ENCODE peak calls at places on chromosome 16, in six cellular contexts. Y is DND-41, X is frontal cortex, W is DMS53, F is anterior cingulate cortex, Z is A549. H is an unnamed sample.

GRCh38 chr16:19167710-19168172 is 299 bp upstream of the SYT17 start:
- DNase-seq in Z (peak), F (peak), W (peak), Y (no peak), X (peak), H (peak)

GRCh38 chr16:85285681-85286065 is 173.4 kb upstream of the CIBAR2 start:
- DNase-seq in F (no peak), Z (no peak), Y (no peak), W (no peak), X (no peak), H (no peak)

GRCh38 chr16:2963611-2964415 is at the start of gene KREMEN2:
- DNase-seq in W (peak), X (no peak), F (no peak), Y (no peak), Z (peak), H (peak)

GRCh38 chr16:27449434-27450188 is 47.6 kb downstream of the IL21R start:
- DNase-seq in X (no peak), W (peak), Z (no peak), F (no peak), Y (no peak), H (no peak)

GRCh38 chr16:75238132-75238852 is 13.1 kb downstream of the BCAR1 start:
- DNase-seq in F (peak), Y (peak), X (peak), Z (no peak), W (peak), H (no peak)

GRCh38 chr16:84466692-84467091 is 37.8 kb downstream of the MEAK7 start:
- DNase-seq in Z (no peak), Y (no peak), W (no peak), X (no peak), F (no peak), H (no peak)

GRCh38 chr16:68065716-68066305 is 19.4 kb upstream of the NFATC3 start:
- DNase-seq in W (no peak), F (no peak), X (no peak), Z (no peak), Y (no peak), H (peak)

GRCh38 chr16:35690413-35690812 is 2231.0 kb downstream of the TP53TG3F start:
- DNase-seq in X (no peak), Z (no peak), Y (no peak), W (no peak), F (no peak), H (no peak)

GRCh38 chr16:72658888-72659717 is 388.8 kb downstream of the ZFHX3 start:
- DNase-seq in W (no peak), X (no peak), F (no peak), Z (no peak), Y (no peak), H (no peak)

GRCh38 chr16:4064950-4065352 is 51.3 kb downstream of the ADCY9 start:
- DNase-seq in Y (peak), Z (no peak), W (peak), X (no peak), F (no peak), H (no peak)